ENCODE peak calls at places on chromosomes 7 and 10, in seven cellular contexts. G is astrocyte of the spinal cord, V is GM12865, T is right lobe of liver, F is OCI-LY7, S is NB4, L is right atrium auricular region. Z is an unnamed sample.

GRCh38 chr10:21509391-21510217 is 15.9 kb downstream of the SKIDA1 start:
- DNase-seq in G (peak), V (no peak), T (peak), F (no peak), S (no peak), L (no peak), Z (no peak)

GRCh38 chr7:155984609-155985405 is 172.5 kb upstream of the SHH start:
- DNase-seq in G (no peak), V (no peak), T (no peak), F (no peak), S (no peak), L (no peak), Z (no peak)

GRCh38 chr7:71301167-71301566 is 169.2 kb downstream of the GALNT17 start:
- DNase-seq in G (no peak), V (no peak), T (no peak), F (no peak), S (no peak), L (no peak), Z (no peak)

GRCh38 chr10:133209117-133209516 is 20.9 kb upstream of the UTF1 start:
- DNase-seq in G (no peak), V (no peak), T (no peak), F (no peak), S (no peak), L (no peak), Z (no peak)

GRCh38 chr10:73117976-73118743 is 7.9 kb downstream of the NUDT13 start:
- DNase-seq in G (peak), V (peak), T (no peak), F (no peak), S (peak), L (no peak), Z (no peak)

GRCh38 chr7:157796846-157797245 is 460.0 kb downstream of the DNAJB6 start:
- DNase-seq in G (no peak), V (no peak), T (no peak), F (no peak), S (no peak), L (no peak), Z (no peak)

GRCh38 chr10:132248455-132249231 is 59.1 kb downstream of the STK32C start:
- DNase-seq in G (no peak), V (no peak), T (no peak), F (peak), S (no peak), L (no peak), Z (peak)

GRCh38 chr7:4861673-4862072 is at the start of gene PAPOLB:
- DNase-seq in G (no peak), V (peak), T (no peak), F (no peak), S (no peak), L (no peak), Z (no peak)

GRCh38 chr10:63576501-63576900 is 55.3 kb downstream of the REEP3 start:
- DNase-seq in G (no peak), V (no peak), T (no peak), F (no peak), S (no peak), L (no peak), Z (no peak)

GRCh38 chr10:29702288-29703164 is 67.8 kb upstream of the SVIL start:
- DNase-seq in G (no peak), V (no peak), T (no peak), F (no peak), S (peak), L (no peak), Z (no peak)

GRCh38 chr10:3477683-3478082 is 305.1 kb upstream of the PITRM1 start:
- DNase-seq in G (peak), V (peak), T (no peak), F (no peak), S (no peak), L (no peak), Z (no peak)

GRCh38 chr10:97031459-97031858 is 154.3 kb downstream of the SLIT1 start:
- DNase-seq in G (no peak), V (no peak), T (no peak), F (no peak), S (no peak), L (no peak), Z (no peak)

GRCh38 chr7:111990597-111990996 is 215.6 kb downstream of the DOCK4 start:
- DNase-seq in G (no peak), V (no peak), T (no peak), F (no peak), S (no peak), L (no peak), Z (no peak)

GRCh38 chr7:96136600-96137239 is 185.2 kb downstream of the SLC25A13 start:
- DNase-seq in G (no peak), V (no peak), T (no peak), F (no peak), S (no peak), L (no peak), Z (no peak)

GRCh38 chr7:29976265-29976664 is 13.3 kb downstream of the SCRN1 start:
- DNase-seq in G (no peak), V (no peak), T (no peak), F (no peak), S (no peak), L (no peak), Z (no peak)

GRCh38 chr7:106124176-106124575 is 12.1 kb upstream of the SYPL1 start:
- DNase-seq in G (no peak), V (no peak), T (no peak), F (no peak), S (no peak), L (no peak), Z (no peak)

GRCh38 chr7:44280993-44281721 is 44.2 kb downstream of the CAMK2B start:
- DNase-seq in G (no peak), V (no peak), T (peak), F (no peak), S (no peak), L (no peak), Z (no peak)

GRCh38 chr10:92081641-92082040 is 158.1 kb downstream of the BTAF1 start:
- DNase-seq in G (no peak), V (no peak), T (no peak), F (no peak), S (no peak), L (no peak), Z (no peak)

GRCh38 chr7:16708980-16709379 is 44.6 kb upstream of the TSPAN13 start:
- DNase-seq in G (peak), V (no peak), T (no peak), F (no peak), S (peak), L (no peak), Z (no peak)

GRCh38 chr7:115850774-115851173 is 179.8 kb downstream of the TFEC start:
- DNase-seq in G (no peak), V (no peak), T (no peak), F (no peak), S (no peak), L (no peak), Z (no peak)

DNA sequence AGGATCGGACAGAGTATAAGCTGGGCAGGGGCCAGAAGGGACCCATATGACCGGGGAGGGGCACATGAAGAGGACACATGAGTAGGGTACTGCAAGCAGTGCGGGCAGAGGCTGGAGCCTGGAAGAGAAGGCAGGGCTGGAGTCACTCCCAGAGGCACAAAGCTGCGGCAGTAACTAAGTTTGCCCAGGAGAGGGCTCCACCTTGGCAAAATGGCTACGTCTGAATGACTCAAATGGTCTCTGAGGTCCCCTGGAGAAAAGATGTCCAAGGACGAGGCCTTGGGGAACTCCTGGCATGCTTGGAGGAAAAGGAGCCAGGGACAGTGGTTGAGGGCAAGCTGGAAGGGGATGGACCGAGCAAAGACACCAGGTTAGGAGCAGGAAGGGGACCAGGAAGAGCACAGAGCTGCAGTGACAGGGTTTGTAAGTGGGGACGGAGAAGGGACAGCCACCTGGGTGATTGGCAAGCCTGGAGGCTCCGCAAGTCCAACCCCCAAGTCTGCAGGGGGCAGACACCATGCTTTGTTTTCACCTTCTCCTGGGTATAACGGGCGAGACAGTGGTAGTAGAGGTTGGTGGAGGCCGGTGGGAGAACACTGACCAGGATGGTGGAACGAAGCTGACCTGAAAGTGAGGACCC is 43.1 kb upstream of the LBX1 start:
- DNase-seq in G (peak), V (peak), T (peak), F (peak), S (peak), L (peak), Z (peak)
- H3K4me3 ChIP-seq in G (no peak), V (no peak), T (no peak), F (no peak), S (no peak), L (no peak), Z (peak)

GRCh38 chr7:20217193-20217948 is at the start of gene MACC1:
- DNase-seq in G (no peak), V (peak), T (no peak), F (peak), S (peak), L (no peak), Z (peak)
- H3K4me3 ChIP-seq in G (no peak), V (peak), T (no peak), F (peak), S (peak), L (no peak), Z (no peak)

GRCh38 chr10:110107430-110107829 is 99.6 kb downstream of the ADD3 start:
- DNase-seq in G (no peak), V (no peak), T (no peak), F (no peak), S (no peak), L (no peak), Z (no peak)
- H3K4me3 ChIP-seq in G (no peak), V (no peak), T (no peak), F (no peak), S (no peak), L (no peak), Z (no peak)

DNA sequence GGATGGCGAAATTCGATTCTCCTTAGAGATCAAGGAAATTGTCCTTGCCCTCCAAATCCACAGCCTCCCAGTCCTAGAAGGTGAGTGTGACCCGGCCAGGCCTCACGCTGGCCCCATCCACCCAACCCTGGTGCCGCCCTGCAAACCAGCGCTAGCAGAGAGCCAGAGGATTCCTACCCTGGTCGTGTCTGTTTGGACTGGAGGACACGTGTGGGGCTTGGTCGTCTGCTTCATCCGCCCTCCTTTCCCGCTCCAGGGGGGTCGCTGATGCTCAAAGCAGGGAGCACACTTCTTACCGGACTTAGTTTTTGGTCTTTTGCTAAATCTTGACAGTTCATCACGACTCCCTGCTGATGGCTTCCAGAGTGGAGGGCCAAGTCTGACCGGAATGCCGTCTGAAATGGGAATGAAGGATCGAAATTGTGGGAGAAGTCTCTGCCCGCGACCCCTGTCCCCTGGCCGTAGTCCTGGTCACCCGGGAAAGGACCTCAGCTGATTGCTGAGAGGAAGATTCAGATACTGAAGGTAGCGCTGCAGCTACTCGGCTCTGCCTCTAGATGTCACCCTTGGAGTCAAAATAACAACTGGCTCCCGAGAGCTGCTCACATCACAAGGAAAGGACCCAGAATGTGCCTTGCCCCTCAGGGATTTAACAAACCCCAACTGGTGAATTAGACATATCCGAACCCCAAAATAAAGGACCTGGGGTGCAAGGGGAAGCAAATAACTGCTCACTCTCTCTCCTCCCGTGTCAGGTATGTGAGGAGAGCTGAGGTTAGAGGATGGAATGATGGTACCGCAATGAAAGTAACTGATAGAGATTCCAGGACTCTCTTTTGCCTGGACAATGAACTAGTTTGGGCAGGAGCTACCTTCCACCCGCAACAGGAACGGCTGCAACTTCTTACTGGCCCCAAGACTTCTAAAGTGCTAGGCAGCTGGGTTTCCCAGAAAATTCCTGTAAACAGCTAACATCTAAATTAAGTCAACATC is 23.5 kb upstream of the ORC5 start:
- DNase-seq in G (peak), V (peak), T (peak), F (peak), S (peak), L (peak), Z (peak)
- H3K4me3 ChIP-seq in G (no peak), V (no peak), T (no peak), F (no peak), S (no peak), L (no peak), Z (no peak)

GRCh38 chr10:126906704-126907422 is 1.6 kb downstream of the DOCK1 start:
- DNase-seq in G (no peak), V (no peak), T (no peak), F (no peak), S (no peak), L (no peak), Z (no peak)
- H3K4me3 ChIP-seq in G (peak), V (no peak), T (no peak), F (no peak), S (no peak), L (peak), Z (no peak)

DNA sequence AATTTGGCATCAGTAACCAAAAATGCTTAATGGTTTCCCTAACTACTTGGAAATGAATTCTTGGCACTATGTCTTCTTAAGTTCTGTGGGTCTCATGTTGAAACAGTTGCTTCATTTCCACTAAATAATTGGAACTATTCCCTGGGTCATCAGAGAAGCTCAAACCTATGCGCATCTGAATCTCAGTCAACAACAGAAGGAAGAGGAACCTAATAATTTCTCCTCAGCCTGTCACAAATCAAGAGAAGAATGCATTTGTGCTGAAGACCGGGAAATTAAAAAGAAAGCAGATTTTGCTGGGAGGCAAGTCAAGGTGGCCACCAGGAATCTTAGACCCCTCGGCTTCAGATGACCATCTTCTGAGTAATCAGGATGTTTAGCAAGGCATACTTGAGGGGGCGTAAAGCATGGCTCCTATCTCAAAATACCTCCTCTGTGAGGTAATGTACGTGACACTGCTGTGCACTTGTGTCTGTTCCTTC is 41.4 kb downstream of the TOMM7 start:
- DNase-seq in G (peak), V (no peak), T (no peak), F (no peak), S (no peak), L (no peak), Z (no peak)
- H3K4me3 ChIP-seq in G (no peak), V (no peak), T (no peak), F (no peak), S (no peak), L (no peak), Z (no peak)

DNA sequence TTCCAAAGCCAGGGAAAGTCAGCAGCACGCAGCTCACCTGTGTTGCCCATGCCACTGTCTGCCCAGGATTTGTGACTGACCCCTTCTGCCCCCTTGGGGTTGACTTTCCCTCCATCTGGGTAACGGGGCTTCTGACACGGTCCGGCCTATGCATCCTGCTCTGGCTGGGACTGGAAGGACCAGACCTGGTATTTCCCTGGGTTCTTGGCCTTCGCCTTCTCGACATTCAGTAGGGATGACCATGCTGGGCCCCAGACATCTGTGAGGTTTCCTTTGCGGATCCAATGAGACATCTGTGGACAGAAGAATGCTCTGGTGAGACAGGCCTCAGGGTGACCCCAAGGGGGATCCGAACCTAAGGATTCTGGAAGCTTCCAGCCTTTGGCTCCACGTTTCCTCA is 34.2 kb upstream of the ZNF716 start:
- DNase-seq in G (no peak), V (no peak), T (no peak), F (no peak), S (no peak), L (no peak), Z (no peak)
- H3K4me3 ChIP-seq in G (no peak), V (no peak), T (no peak), F (no peak), S (no peak), L (no peak), Z (no peak)